ENCODE peak calls at places on chromosomes 7 and 10, in five cellular contexts. W is GM23248, J is RWPE1, R is adipocyte, N is T1000. G is an unnamed sample.

GRCh38 chr10:115963848-115964247 is 309.2 kb downstream of the GFRA1 start:
- DNase-seq in N (no peak), J (no peak), R (no peak), W (peak; percentile 29), G (no peak)

GRCh38 chr10:42882597-42882996 is 100.0 kb downstream of the BMS1 start:
- DNase-seq in R (no peak), J (no peak), W (no peak), N (no peak), G (no peak)

GRCh38 chr10:116270691-116271592 is 2.1 kb downstream of the GFRA1 start:
- DNase-seq in W (peak; percentile 46), J (no peak), N (no peak), R (peak; percentile 43), G (no peak)

GRCh38 chr10:86178401-86179142 is 188.0 kb downstream of the GRID1 start:
- DNase-seq in J (peak; percentile 36), W (peak; percentile 32), R (no peak), N (no peak), G (peak; percentile 63)

GRCh38 chr10:7435674-7436073 is 24.8 kb upstream of the SFMBT2 start:
- DNase-seq in N (no peak), W (no peak), J (no peak), R (no peak), G (no peak)

GRCh38 chr7:101244385-101245146 is at the start of gene FIS1:
- DNase-seq in J (peak; percentile 85), W (peak; percentile 98), R (peak; percentile 97), N (peak; percentile 82), G (peak; percentile 94)

GRCh38 chr7:101114492-101114891 is 12.4 kb upstream of the SERPINE1 start:
- DNase-seq in N (peak; percentile 17), J (no peak), W (peak; percentile 78), R (no peak), G (no peak)

GRCh38 chr10:21526952-21527633 is 1.6 kb upstream of the SKIDA1 start:
- DNase-seq in R (peak; percentile 84), N (no peak), J (peak; percentile 34), W (peak; percentile 84), G (no peak)

GRCh38 chr7:142482899-142483658 is 225.2 kb upstream of the PRSS58 start:
- DNase-seq in N (no peak), J (peak; percentile 25), R (peak; percentile 80), W (peak; percentile 72), G (peak; percentile 68)

GRCh38 chr10:23345861-23346260 is 1.3 kb upstream of the C10orf67 start:
- DNase-seq in R (peak; percentile 80), W (peak; percentile 86), J (peak; percentile 77), N (no peak), G (no peak)

GRCh38 chr7:133572087-133572486 is 319.2 kb downstream of the EXOC4 start:
- DNase-seq in N (no peak), R (peak; percentile 27), J (peak; percentile 6), W (peak; percentile 10), G (no peak)

GRCh38 chr7:371779-372545 is 82.0 kb downstream of the FOXL3 start:
- DNase-seq in J (no peak), N (no peak), R (no peak), W (peak; percentile 16), G (no peak)

GRCh38 chr10:15879058-15879457 is 18.8 kb upstream of the MINDY3 start:
- DNase-seq in W (peak; percentile 57), J (peak; percentile 48), R (peak; percentile 71), N (no peak), G (no peak)

GRCh38 chr7:80499350-80499955 is 12.4 kb downstream of the GNAT3 start:
- DNase-seq in N (peak; percentile 47), J (peak; percentile 49), R (peak; percentile 87), W (peak; percentile 95), G (no peak)

G was measured in dorsolateral prefrontal cortex.